ENCODE peak calls at places on chromosomes 5 and 9, in six cellular contexts. S, E, Z, P, M and J are unnamed samples.

GRCh38 chr5:163440954-163441353 is 3.6 kb downstream of the CCNG1 start:
- DNase-seq in S (no peak), E (no peak), Z (no peak), P (no peak), M (no peak), J (no peak)

GRCh38 chr9:136697821-136698526 is 10.7 kb upstream of the AGPAT2 start:
- DNase-seq in S (no peak), E (no peak), Z (no peak), P (no peak), M (no peak), J (no peak)

GRCh38 chr5:106331415-106331814 is 1339.3 kb downstream of the EFNA5 start:
- DNase-seq in S (peak), E (peak), Z (peak), P (no peak), M (no peak), J (peak)

GRCh38 chr9:116574027-116574679 is 113.0 kb upstream of the TRIM32 start:
- DNase-seq in S (peak), E (peak), Z (no peak), P (no peak), M (peak), J (peak)

GRCh38 chr5:73387630-73388370 is 60.8 kb downstream of the FOXD1 start:
- DNase-seq in S (no peak), E (peak), Z (no peak), P (peak), M (no peak), J (peak)

GRCh38 chr5:16616536-16617271 is at the start of gene RETREG1:
- DNase-seq in S (no peak), E (no peak), Z (peak), P (peak), M (peak), J (peak)

GRCh38 chr5:170572453-170572852 is 68.6 kb downstream of the KCNIP1 start:
- DNase-seq in S (no peak), E (no peak), Z (no peak), P (no peak), M (no peak), J (no peak)

GRCh38 chr9:111926421-111926875 is 29.8 kb downstream of the UGCG start:
- DNase-seq in S (peak), E (peak), Z (peak), P (peak), M (peak), J (peak)

GRCh38 chr9:5931657-5932056 is 41.0 kb downstream of the MLANA start:
- DNase-seq in S (no peak), E (no peak), Z (no peak), P (no peak), M (no peak), J (no peak)

GRCh38 chr5:64606926-64607325 is 83.4 kb upstream of the SHISAL2B start:
- DNase-seq in S (no peak), E (no peak), Z (no peak), P (no peak), M (no peak), J (no peak)

GRCh38 chr9:89633404-89633803 is 28.6 kb downstream of the GADD45G start:
- DNase-seq in S (no peak), E (no peak), Z (no peak), P (no peak), M (no peak), J (no peak)

GRCh38 chr9:37565661-37566618 is 10.2 kb downstream of the FBXO10 start:
- DNase-seq in S (no peak), E (no peak), Z (no peak), P (no peak), M (no peak), J (no peak)

GRCh38 chr9:95923794-95924193 is 48.3 kb downstream of the ERCC6L2 start:
- DNase-seq in S (no peak), E (no peak), Z (no peak), P (no peak), M (peak), J (no peak)

GRCh38 chr5:77239126-77239741 is 28.8 kb downstream of the PDE8B start:
- DNase-seq in S (peak), E (no peak), Z (peak), P (no peak), M (no peak), J (peak)

GRCh38 chr9:99573883-99574282 is 247.8 kb upstream of the NR4A3 start:
- DNase-seq in S (no peak), E (no peak), Z (no peak), P (no peak), M (no peak), J (no peak)

GRCh38 chr5:39800202-39800601 is 375.4 kb upstream of the DAB2 start:
- DNase-seq in S (no peak), E (no peak), Z (no peak), P (no peak), M (no peak), J (no peak)

GRCh38 chr5:139667730-139668063 is 19.5 kb downstream of the CXXC5 start:
- DNase-seq in S (no peak), E (peak), Z (no peak), P (no peak), M (no peak), J (no peak)

GRCh38 chr5:14956423-14957046 is 85.0 kb upstream of the ANKH start:
- DNase-seq in S (no peak), E (no peak), Z (no peak), P (no peak), M (no peak), J (no peak)

GRCh38 chr9:137175345-137175961 is 3.6 kb upstream of the TMEM210 start:
- DNase-seq in S (no peak), E (no peak), Z (no peak), P (no peak), M (no peak), J (no peak)

GRCh38 chr9:136952876-136953770 is 1.1 kb downstream of the LCN12 start:
- DNase-seq in S (no peak), E (no peak), Z (no peak), P (no peak), M (no peak), J (no peak)

GRCh38 chr5:126680215-126680817 is 79.6 kb downstream of the PHAX start:
- DNase-seq in S (peak), E (peak), Z (peak), P (no peak), M (peak), J (peak)

GRCh38 chr5:140868721-140869554 is at the start of gene PCDHA11:
- DNase-seq in S (no peak), E (no peak), Z (no peak), P (no peak), M (no peak), J (no peak)
- H3K4me3 ChIP-seq in S (no peak), E (no peak), Z (no peak), P (no peak), M (no peak), J (no peak)

DNA sequence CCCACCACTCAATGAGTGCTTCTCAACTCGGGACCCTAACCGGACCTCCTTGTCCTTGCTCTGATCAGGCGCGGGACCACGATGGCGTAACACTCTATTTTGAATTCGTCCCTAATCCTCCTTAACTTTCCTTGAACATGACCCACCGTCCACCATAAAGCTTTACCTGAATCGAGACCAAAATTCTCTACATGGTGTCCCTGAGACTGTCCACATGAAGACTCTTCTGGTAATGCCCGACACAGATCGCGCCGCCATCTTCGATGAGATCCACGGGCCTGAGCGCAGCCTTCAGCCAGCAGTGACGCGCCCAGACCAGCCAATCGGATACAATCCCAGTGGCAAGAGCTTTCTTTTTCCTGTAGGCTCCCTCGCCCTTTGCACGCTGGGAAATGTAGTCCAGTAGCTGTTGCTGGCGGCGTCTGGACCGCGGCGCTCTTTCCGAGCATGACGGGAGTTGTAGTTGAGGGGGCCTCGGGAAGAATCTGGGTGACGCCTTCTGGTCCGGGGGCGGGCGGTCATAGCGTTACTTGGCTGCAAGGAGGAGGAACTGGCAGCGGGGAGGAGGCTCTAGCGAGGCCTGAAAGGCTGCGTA is at the start of the genes MRPL50 and ZNF189:
- DNase-seq in S (peak), E (peak), Z (peak), P (peak), M (peak), J (peak)
- TF ChIP-seq CTCF in S (no peak), E (no peak), Z (no peak), P (no peak), M (no peak), J (no peak)

GRCh38 chr9:131405858-131406566 is 12.1 kb downstream of the PRRC2B start:
- DNase-seq in S (no peak), E (no peak), Z (no peak), P (no peak), M (no peak), J (no peak)
- H3K4me3 ChIP-seq in S (no peak), E (no peak), Z (no peak), P (peak), M (no peak), J (no peak)

GRCh38 chr5:137073192-137073591 is 425.9 kb downstream of the SPOCK1 start:
- DNase-seq in S (peak), E (peak), Z (peak), P (no peak), M (no peak), J (no peak)

GRCh38 chr5:137072376-137073174 is 426.6 kb downstream of the SPOCK1 start:
- DNase-seq in S (peak), E (no peak), Z (no peak), P (no peak), M (no peak), J (no peak)

GRCh38 chr5:137071941-137072340 is 427.2 kb downstream of the SPOCK1 start:
- DNase-seq in S (peak), E (no peak), Z (no peak), P (no peak), M (no peak), J (no peak)

GRCh38 chr5:137078171-137078665 is 420.9 kb downstream of the SPOCK1 start:
- DNase-seq in S (no peak), E (peak), Z (no peak), P (no peak), M (no peak), J (no peak)

GRCh38 chr5:137075163-137075970 is 423.8 kb downstream of the SPOCK1 start:
- DNase-seq in S (peak), E (peak), Z (no peak), P (no peak), M (peak), J (peak)
- TF ChIP-seq CTCF in S (peak), E (peak), Z (peak), P (no peak), M (peak), J (peak)

GRCh38 chr5:134580001-134580460 is 52.6 kb downstream of the SAR1B start:
- DNase-seq in S (no peak), E (no peak), Z (no peak), P (no peak), M (no peak), J (no peak)

GRCh38 chr5:134581241-134581981 is 51.2 kb downstream of the SAR1B start:
- DNase-seq in S (no peak), E (no peak), Z (no peak), P (no peak), M (no peak), J (no peak)

GRCh38 chr5:134578578-134579283 is 53.3 kb downstream of the JADE2 start:
- DNase-seq in S (no peak), E (no peak), Z (no peak), P (no peak), M (no peak), J (no peak)

GRCh38 chr5:134577796-134578577 is 52.5 kb downstream of the JADE2 start:
- DNase-seq in S (peak), E (peak), Z (peak), P (peak), M (peak), J (peak)

GRCh38 chr5:134579284-134579771 is 53.3 kb downstream of the SAR1B start:
- DNase-seq in S (no peak), E (no peak), Z (no peak), P (no peak), M (no peak), J (no peak)
- H3K4me3 ChIP-seq in S (no peak), E (no peak), Z (no peak), P (no peak), M (no peak), J (no peak)

GRCh38 chr5:140734354-140734753 is 34.1 kb downstream of the ZMAT2 start:
- DNase-seq in S (peak), E (no peak), Z (peak), P (no peak), M (no peak), J (peak)
- TF ChIP-seq CTCF in S (peak), E (peak), Z (no peak), P (no peak), M (peak), J (peak)

DNA sequence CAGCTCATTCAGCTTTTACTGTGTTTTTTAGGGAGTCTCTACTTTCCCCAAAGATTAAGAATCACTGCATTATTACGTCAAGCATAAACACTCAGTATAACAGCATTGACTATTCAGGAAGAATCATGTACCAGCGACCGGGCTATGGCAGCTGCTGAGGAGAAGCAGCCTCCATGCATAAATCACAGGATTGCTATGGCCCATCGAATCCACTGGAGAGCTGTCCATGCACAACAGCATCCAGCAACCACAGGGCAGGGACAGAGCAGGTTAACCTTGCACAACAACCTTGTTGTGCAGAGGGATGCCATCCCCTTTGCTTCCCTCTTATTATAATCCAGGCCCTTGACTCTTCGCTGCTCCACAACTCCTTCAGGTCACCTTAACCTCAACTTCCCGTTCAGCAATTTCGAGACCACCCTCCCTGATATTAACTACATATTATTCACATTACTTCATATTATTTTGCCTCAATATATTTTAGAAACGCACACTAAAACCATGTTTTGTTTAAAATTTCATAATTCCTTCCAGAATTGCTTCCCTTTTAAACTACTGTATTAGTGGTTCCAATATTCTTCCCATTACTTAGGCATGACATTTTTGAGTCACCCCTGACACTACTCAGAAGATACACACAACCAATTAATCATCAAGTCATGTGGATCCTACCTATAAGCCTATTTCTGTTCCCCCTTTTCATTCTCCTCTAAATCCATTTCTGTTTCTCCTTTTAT is 991 bp downstream of the IARS1 start:
- DNase-seq in S (no peak), E (peak), Z (no peak), P (no peak), M (no peak), J (no peak)
- H3K4me3 ChIP-seq in S (peak), E (peak), Z (peak), P (peak), M (peak), J (peak)

GRCh38 chr9:108412755-108413154 is 443.0 kb downstream of the ACTL7B start:
- DNase-seq in S (no peak), E (peak), Z (no peak), P (no peak), M (peak), J (peak)
- TF ChIP-seq CTCF in S (no peak), E (no peak), Z (no peak), P (no peak), M (no peak), J (no peak)

GRCh38 chr5:141511771-141512325 is 23.0 kb downstream of the PCDHGC5 start:
- DNase-seq in S (no peak), E (no peak), Z (no peak), P (no peak), M (no peak), J (no peak)
- H3K4me3 ChIP-seq in S (no peak), E (no peak), Z (no peak), P (no peak), M (no peak), J (no peak)